ENCODE peak calls at places on chromosomes 1 and 21, in four cellular contexts. O, T, P and N are unnamed samples.

GRCh38 chr1:240093120-240093961 is 1.7 kb downstream of the FMN2 start:
- DNase-seq in O (peak), T (peak), P (peak), N (peak)

GRCh38 chr21:27812279-27812678 is 845.4 kb upstream of the ADAMTS5 start:
- DNase-seq in O (no peak), T (no peak), P (no peak), N (no peak)

GRCh38 chr1:166151804-166152203 is 15.0 kb downstream of the FAM78B start:
- DNase-seq in O (no peak), T (no peak), P (no peak), N (no peak)

GRCh38 chr1:102970496-102971078 is 137.7 kb downstream of the COL11A1 start:
- DNase-seq in O (peak), T (peak), P (peak), N (peak)

GRCh38 chr1:4613606-4614370 is 40.6 kb upstream of the AJAP1 start:
- DNase-seq in O (no peak), T (no peak), P (no peak), N (no peak)

GRCh38 chr1:18890704-18891103 is 11.7 kb downstream of the ALDH4A1 start:
- DNase-seq in O (no peak), T (no peak), P (no peak), N (no peak)

GRCh38 chr1:77473690-77474089 is 191.9 kb downstream of the AK5 start:
- DNase-seq in O (no peak), T (no peak), P (no peak), N (no peak)

GRCh38 chr1:9881838-9882249 is 28.2 kb downstream of the CTNNBIP1 start:
- DNase-seq in O (no peak), T (no peak), P (no peak), N (no peak)

GRCh38 chr1:179302076-179302475 is 8.5 kb downstream of the SOAT1 start:
- DNase-seq in O (no peak), T (no peak), P (no peak), N (no peak)

GRCh38 chr1:37423810-37424209 is 50.6 kb upstream of the ZC3H12A start:
- DNase-seq in O (no peak), T (no peak), P (no peak), N (no peak)

GRCh38 chr1:6180578-6181311 is 624 bp upstream of the CHD5 start:
- DNase-seq in O (peak), T (peak), P (peak), N (peak)

GRCh38 chr1:64892576-64893573 is 73.5 kb downstream of the JAK1 start:
- DNase-seq in O (no peak), T (peak), P (no peak), N (no peak)

GRCh38 chr21:21712761-21713558 is 714.8 kb downstream of the NCAM2 start:
- DNase-seq in O (no peak), T (no peak), P (no peak), N (no peak)

GRCh38 chr21:36915014-36915700 is 51.3 kb downstream of the HLCS start:
- DNase-seq in O (no peak), T (no peak), P (no peak), N (no peak)

GRCh38 chr1:27557596-27558340 is 46.2 kb downstream of the AHDC1 start:
- DNase-seq in O (peak), T (peak), P (no peak), N (peak)

GRCh38 chr1:54519709-54520108 is 28.3 kb upstream of the ACOT11 start:
- DNase-seq in O (no peak), T (peak), P (peak), N (peak)

GRCh38 chr1:48775817-48776399 is 783 bp downstream of the BEND5 start:
- DNase-seq in O (no peak), T (no peak), P (peak), N (no peak)
- TF ChIP-seq EZH2phosphoT487 in O (no peak), T (no peak), P (no peak), N (no peak)

DNA sequence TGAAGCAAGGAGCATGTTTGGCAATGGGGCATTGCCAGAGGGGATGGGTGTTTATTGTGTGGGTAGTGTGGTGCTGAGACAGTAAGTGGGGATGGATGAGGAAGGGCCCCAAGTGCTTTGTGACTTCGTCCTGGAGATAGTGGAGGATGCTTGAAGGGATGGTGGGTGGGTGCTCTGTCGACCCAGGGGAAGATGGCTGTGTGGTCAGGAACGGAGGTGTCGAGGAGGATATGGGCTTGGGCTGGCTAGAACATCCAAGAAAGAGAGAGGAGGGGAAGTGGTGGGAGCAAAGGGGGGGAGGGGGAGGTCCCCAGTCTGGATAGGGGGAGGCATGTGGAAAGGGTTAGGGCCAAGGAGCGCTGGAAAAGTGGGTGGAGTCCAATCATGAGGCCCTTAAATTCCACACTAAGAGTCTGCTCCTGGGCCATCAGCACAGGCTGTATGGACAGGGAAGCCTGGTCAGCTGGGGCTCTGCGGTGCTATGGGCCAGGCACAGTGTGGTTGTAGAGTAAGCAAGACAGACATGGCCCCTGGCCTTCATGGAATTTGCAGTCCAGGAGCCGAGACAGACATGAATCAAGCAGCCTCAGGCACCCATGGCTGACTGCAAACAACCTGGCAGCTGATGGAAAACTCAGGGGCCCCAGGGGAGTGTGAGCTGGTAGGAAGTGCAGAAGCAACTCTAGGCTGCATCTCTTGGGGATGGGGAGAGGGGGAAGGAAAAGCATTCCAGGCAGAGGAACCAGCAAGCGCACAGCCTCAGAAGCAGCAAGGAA is 36.3 kb downstream of the EDN2 start:
- DNase-seq in O (no peak), T (no peak), P (no peak), N (no peak)
- TF ChIP-seq EZH2phosphoT487 in O (no peak), T (no peak), P (no peak), N (no peak)

GRCh38 chr1:114558548-114558947 is 22.9 kb downstream of the BCAS2 start:
- DNase-seq in O (peak), T (peak), P (peak), N (peak)
- TF ChIP-seq EZH2phosphoT487 in O (no peak), T (no peak), P (no peak), N (no peak)

GRCh38 chr1:230235876-230236275 is 168.8 kb downstream of the GALNT2 start:
- DNase-seq in O (no peak), T (no peak), P (no peak), N (no peak)

GRCh38 chr1:230233786-230234185 is 166.7 kb downstream of the GALNT2 start:
- DNase-seq in O (no peak), T (no peak), P (no peak), N (no peak)

GRCh38 chr1:230237805-230238204 is 170.8 kb downstream of the GALNT2 start:
- DNase-seq in O (no peak), T (no peak), P (no peak), N (no peak)

GRCh38 chr1:230236301-230236700 is 169.3 kb downstream of the GALNT2 start:
- DNase-seq in O (no peak), T (no peak), P (no peak), N (no peak)

DNA sequence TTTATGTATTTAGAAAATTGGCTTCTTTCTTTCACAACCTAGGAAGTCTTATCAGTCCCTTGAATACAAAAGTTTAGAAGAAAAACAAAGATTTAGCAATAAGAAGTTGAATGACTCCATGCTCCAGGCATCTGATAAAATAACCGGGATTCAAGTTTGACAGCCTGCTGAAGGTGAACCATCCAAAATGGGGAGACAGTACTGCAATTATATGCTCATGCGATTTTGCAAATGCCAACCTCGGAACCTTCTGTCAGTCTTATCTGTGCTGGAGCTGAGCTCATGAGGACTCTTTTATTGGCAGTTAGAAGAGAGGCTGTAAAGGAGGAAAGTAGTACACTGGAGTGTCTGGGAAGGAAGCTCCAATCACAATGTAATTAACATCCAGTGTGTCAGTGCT is 169.9 kb downstream of the GALNT2 start:
- DNase-seq in O (no peak), T (no peak), P (no peak), N (no peak)
- TF ChIP-seq EZH2phosphoT487 in O (no peak), T (no peak), P (no peak), N (no peak)

DNA sequence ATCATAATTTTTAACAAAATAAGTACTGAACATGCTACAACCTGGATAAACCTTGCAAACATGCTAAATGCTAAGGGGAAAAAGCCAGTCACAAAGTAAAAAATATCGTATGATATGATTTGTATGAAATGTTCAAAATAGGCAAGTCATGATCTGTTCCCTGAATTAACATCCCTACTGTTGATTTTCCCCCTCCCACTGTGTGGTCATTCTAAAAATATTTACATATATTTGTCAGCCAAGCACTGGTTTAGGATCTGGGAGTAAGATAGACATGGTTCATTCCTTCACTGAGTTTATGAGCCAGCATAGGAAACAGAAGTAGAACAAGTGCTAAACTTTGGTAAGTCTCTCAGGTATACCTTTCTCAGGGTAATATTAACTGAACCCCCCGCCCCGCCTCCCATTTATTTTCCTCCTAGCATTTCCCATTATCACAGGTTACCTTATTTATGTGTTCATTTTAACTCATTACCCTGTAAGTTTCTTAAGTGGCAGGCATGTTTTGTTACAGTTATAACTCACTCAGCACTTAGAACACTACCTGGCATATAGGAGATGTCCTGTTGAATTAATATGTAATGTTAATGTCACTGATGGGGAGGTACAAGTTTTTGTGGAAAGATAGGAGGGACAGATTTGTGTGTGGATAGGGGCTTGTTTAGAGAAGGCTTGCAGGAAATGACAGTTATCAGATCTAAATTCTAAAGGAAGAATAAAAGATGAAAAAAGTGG is 12.3 kb downstream of the UQCRH start:
- DNase-seq in O (no peak), T (no peak), P (no peak), N (no peak)
- TF ChIP-seq EZH2phosphoT487 in O (no peak), T (no peak), P (no peak), N (no peak)

GRCh38 chr21:9759972-9760371 is 761.4 kb upstream of the TPTE start:
- DNase-seq in O (no peak), T (no peak), P (no peak), N (no peak)

GRCh38 chr21:9760398-9761074 is 760.8 kb upstream of the TPTE start:
- DNase-seq in O (no peak), T (no peak), P (no peak), N (no peak)

GRCh38 chr21:9758888-9759287 is 762.5 kb upstream of the TPTE start:
- DNase-seq in O (no peak), T (no peak), P (no peak), N (no peak)

GRCh38 chr21:9763807-9764206 is 757.6 kb upstream of the TPTE start:
- DNase-seq in O (no peak), T (no peak), P (no peak), N (no peak)

DNA sequence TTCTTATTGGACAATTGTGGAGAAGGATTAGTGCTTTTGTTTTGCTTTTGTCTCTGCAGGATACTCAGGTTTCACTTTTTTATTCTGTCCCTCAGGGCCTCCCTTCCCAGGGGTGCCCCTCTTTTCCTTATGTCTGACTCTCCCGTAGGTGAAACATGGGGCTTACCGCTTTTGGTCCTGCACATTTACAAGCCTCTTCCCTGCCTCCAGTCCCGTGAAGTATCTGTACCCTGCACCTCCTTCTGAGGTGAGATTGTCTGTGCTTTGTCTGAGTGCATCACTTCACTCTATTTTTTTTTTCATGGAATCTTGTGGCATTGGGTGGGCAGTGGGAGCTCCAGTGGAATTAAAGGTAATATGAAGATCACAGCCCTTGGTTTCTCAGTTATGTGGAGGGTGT is 758.1 kb upstream of the TPTE start:
- DNase-seq in O (no peak), T (no peak), P (no peak), N (no peak)
- TF ChIP-seq EZH2phosphoT487 in O (no peak), T (no peak), P (no peak), N (no peak)